ENCODE peak calls at places on chromosome 9, in eight cellular contexts. One of them, this sample, is unnamed.

GRCh38 chr9:138022121-138022741 is 144.6 kb downstream of the CACNA1B start:
- DNase-seq in GM12865: peak
- DNase-seq in fibroblast of mammary gland: no peak
- DNase-seq in KG1: no peak
- DNase-seq in AML-193: no peak
- DNase-seq in activated naive CD8-positive, alpha-beta T cell treated with anti-CD3 and anti-CD28 coated beads for 36 hours: peak
- DNase-seq in H7: peak
- DNase-seq in CD8-positive, alpha-beta T cell: no peak
- DNase-seq in this sample: no peak

GRCh38 chr9:127543221-127543620 is 68.9 kb upstream of the STXBP1 start:
- DNase-seq in fibroblast of mammary gland: no peak
- DNase-seq in CD8-positive, alpha-beta T cell: peak
- DNase-seq in KG1: no peak
- DNase-seq in AML-193: no peak
- DNase-seq in activated naive CD8-positive, alpha-beta T cell treated with anti-CD3 and anti-CD28 coated beads for 36 hours: no peak
- DNase-seq in GM12865: no peak
- DNase-seq in H7: no peak
- DNase-seq in this sample: no peak

GRCh38 chr9:17719053-17719452 is 140.2 kb downstream of the SH3GL2 start:
- DNase-seq in KG1: no peak
- DNase-seq in GM12865: no peak
- DNase-seq in fibroblast of mammary gland: no peak
- DNase-seq in AML-193: no peak
- DNase-seq in H7: no peak
- DNase-seq in activated naive CD8-positive, alpha-beta T cell treated with anti-CD3 and anti-CD28 coated beads for 36 hours: no peak
- DNase-seq in CD8-positive, alpha-beta T cell: no peak
- DNase-seq in this sample: no peak

GRCh38 chr9:92609142-92609500 is 60.8 kb downstream of the IPPK start:
- DNase-seq in CD8-positive, alpha-beta T cell: no peak
- DNase-seq in AML-193: no peak
- DNase-seq in GM12865: no peak
- DNase-seq in H7: peak
- DNase-seq in fibroblast of mammary gland: no peak
- DNase-seq in activated naive CD8-positive, alpha-beta T cell treated with anti-CD3 and anti-CD28 coated beads for 36 hours: no peak
- DNase-seq in KG1: no peak
- DNase-seq in this sample: no peak

GRCh38 chr9:77454668-77455067 is 193.5 kb downstream of the GNA14 start:
- DNase-seq in KG1: no peak
- DNase-seq in H7: no peak
- DNase-seq in CD8-positive, alpha-beta T cell: no peak
- DNase-seq in fibroblast of mammary gland: peak
- DNase-seq in activated naive CD8-positive, alpha-beta T cell treated with anti-CD3 and anti-CD28 coated beads for 36 hours: no peak
- DNase-seq in GM12865: no peak
- DNase-seq in AML-193: no peak
- DNase-seq in this sample: no peak

GRCh38 chr9:127116088-127116726 is 6.2 kb downstream of the ANGPTL2 start:
- DNase-seq in KG1: no peak
- DNase-seq in H7: no peak
- DNase-seq in AML-193: no peak
- DNase-seq in CD8-positive, alpha-beta T cell: no peak
- DNase-seq in activated naive CD8-positive, alpha-beta T cell treated with anti-CD3 and anti-CD28 coated beads for 36 hours: peak
- DNase-seq in GM12865: no peak
- DNase-seq in fibroblast of mammary gland: no peak
- DNase-seq in this sample: no peak

GRCh38 chr9:15927131-15927530 is 374.3 kb downstream of the CCDC171 start:
- DNase-seq in H7: no peak
- DNase-seq in KG1: no peak
- DNase-seq in CD8-positive, alpha-beta T cell: no peak
- DNase-seq in activated naive CD8-positive, alpha-beta T cell treated with anti-CD3 and anti-CD28 coated beads for 36 hours: no peak
- DNase-seq in fibroblast of mammary gland: peak
- DNase-seq in GM12865: no peak
- DNase-seq in AML-193: no peak
- DNase-seq in this sample: no peak

GRCh38 chr9:38085308-38085707 is 16.3 kb upstream of the SHB start:
- DNase-seq in activated naive CD8-positive, alpha-beta T cell treated with anti-CD3 and anti-CD28 coated beads for 36 hours: no peak
- DNase-seq in AML-193: no peak
- DNase-seq in H7: no peak
- DNase-seq in GM12865: no peak
- DNase-seq in KG1: no peak
- DNase-seq in CD8-positive, alpha-beta T cell: no peak
- DNase-seq in fibroblast of mammary gland: no peak
- DNase-seq in this sample: no peak

GRCh38 chr9:98356953-98357352 is 101.5 kb upstream of the TBC1D2 start:
- DNase-seq in KG1: no peak
- DNase-seq in H7: no peak
- DNase-seq in GM12865: no peak
- DNase-seq in activated naive CD8-positive, alpha-beta T cell treated with anti-CD3 and anti-CD28 coated beads for 36 hours: no peak
- DNase-seq in CD8-positive, alpha-beta T cell: no peak
- DNase-seq in AML-193: no peak
- DNase-seq in fibroblast of mammary gland: peak
- DNase-seq in this sample: no peak

GRCh38 chr9:581673-582497 is 259.6 kb upstream of the DMRT1 start:
- DNase-seq in KG1: no peak
- DNase-seq in AML-193: no peak
- DNase-seq in activated naive CD8-positive, alpha-beta T cell treated with anti-CD3 and anti-CD28 coated beads for 36 hours: no peak
- DNase-seq in H7: peak
- DNase-seq in fibroblast of mammary gland: no peak
- DNase-seq in GM12865: peak
- DNase-seq in CD8-positive, alpha-beta T cell: no peak
- DNase-seq in this sample: no peak

GRCh38 chr9:5429873-5430564 is 7.7 kb downstream of the PLGRKT start:
- DNase-seq in fibroblast of mammary gland: no peak
- DNase-seq in AML-193: no peak
- DNase-seq in GM12865: no peak
- DNase-seq in KG1: no peak
- DNase-seq in CD8-positive, alpha-beta T cell: no peak
- DNase-seq in activated naive CD8-positive, alpha-beta T cell treated with anti-CD3 and anti-CD28 coated beads for 36 hours: no peak
- DNase-seq in H7: no peak
- DNase-seq in this sample: no peak

GRCh38 chr9:88313364-88314220 is 74.7 kb upstream of the SPIN1 start:
- DNase-seq in KG1: no peak
- DNase-seq in activated naive CD8-positive, alpha-beta T cell treated with anti-CD3 and anti-CD28 coated beads for 36 hours: peak
- DNase-seq in fibroblast of mammary gland: no peak
- DNase-seq in CD8-positive, alpha-beta T cell: no peak
- DNase-seq in GM12865: no peak
- DNase-seq in H7: peak
- DNase-seq in AML-193: no peak
- DNase-seq in this sample: peak

GRCh38 chr9:109166771-109167601 is at the start of gene FRRS1L:
- DNase-seq in KG1: no peak
- DNase-seq in activated naive CD8-positive, alpha-beta T cell treated with anti-CD3 and anti-CD28 coated beads for 36 hours: peak
- DNase-seq in AML-193: no peak
- DNase-seq in fibroblast of mammary gland: no peak
- DNase-seq in H7: peak
- DNase-seq in GM12865: no peak
- DNase-seq in CD8-positive, alpha-beta T cell: no peak
- DNase-seq in this sample: no peak

GRCh38 chr9:123339666-123340414 is 16.2 kb upstream of the CRB2 start:
- DNase-seq in CD8-positive, alpha-beta T cell: peak
- DNase-seq in fibroblast of mammary gland: no peak
- DNase-seq in activated naive CD8-positive, alpha-beta T cell treated with anti-CD3 and anti-CD28 coated beads for 36 hours: peak
- DNase-seq in GM12865: peak
- DNase-seq in H7: no peak
- DNase-seq in KG1: no peak
- DNase-seq in AML-193: no peak
- DNase-seq in this sample: peak

GRCh38 chr9:72473474-72474241 is 47.8 kb upstream of the TMC1 start:
- DNase-seq in fibroblast of mammary gland: peak
- DNase-seq in activated naive CD8-positive, alpha-beta T cell treated with anti-CD3 and anti-CD28 coated beads for 36 hours: no peak
- DNase-seq in AML-193: no peak
- DNase-seq in KG1: no peak
- DNase-seq in GM12865: peak
- DNase-seq in H7: no peak
- DNase-seq in CD8-positive, alpha-beta T cell: no peak
- DNase-seq in this sample: no peak